ENCODE peak calls at places on chromosomes 6 and 20, in four cellular contexts. One of them, this sample, is unnamed.

GRCh38 chr6:161434331-161434730 is 160.5 kb upstream of the AGPAT4 start:
- DNase-seq in OCI-LY7: no peak
- DNase-seq in PC-3: no peak
- DNase-seq in ovary: no peak
- DNase-seq in this sample: no peak

GRCh38 chr20:57576002-57576401 is 15.1 kb downstream of the PCK1 start:
- DNase-seq in ovary: no peak
- DNase-seq in PC-3: no peak
- DNase-seq in OCI-LY7: no peak
- DNase-seq in this sample: no peak

GRCh38 chr20:2386516-2387179 is 5.9 kb downstream of the TGM6 start:
- DNase-seq in OCI-LY7: no peak
- DNase-seq in ovary: no peak
- DNase-seq in PC-3: no peak
- DNase-seq in this sample: peak; percentile 4

GRCh38 chr6:140636237-140636636 is 1261.8 kb upstream of the CITED2 start:
- DNase-seq in OCI-LY7: no peak
- DNase-seq in PC-3: no peak
- DNase-seq in ovary: no peak
- DNase-seq in this sample: no peak

GRCh38 chr20:58890454-58891075 is 38.0 kb downstream of the GNAS start:
- DNase-seq in PC-3: peak; percentile 71
- DNase-seq in OCI-LY7: peak; percentile 85
- DNase-seq in ovary: peak; percentile 91
- DNase-seq in this sample: no peak

GRCh38 chr20:36273414-36274247 is 32.5 kb upstream of the DLGAP4 start:
- DNase-seq in PC-3: peak; percentile 66
- DNase-seq in ovary: no peak
- DNase-seq in OCI-LY7: peak; percentile 49
- DNase-seq in this sample: no peak

GRCh38 chr6:158759966-158760617 is 59.1 kb downstream of the EZR start:
- DNase-seq in OCI-LY7: no peak
- DNase-seq in ovary: no peak
- DNase-seq in PC-3: no peak
- DNase-seq in this sample: no peak

GRCh38 chr20:2932497-2932896 is 59.2 kb downstream of the PTPRA start:
- DNase-seq in ovary: no peak
- DNase-seq in OCI-LY7: no peak
- DNase-seq in PC-3: no peak
- DNase-seq in this sample: no peak

GRCh38 chr20:53948383-53949318 is 121.7 kb downstream of the BCAS1 start:
- DNase-seq in ovary: no peak
- DNase-seq in PC-3: no peak
- DNase-seq in OCI-LY7: no peak
- DNase-seq in this sample: no peak

DNA sequence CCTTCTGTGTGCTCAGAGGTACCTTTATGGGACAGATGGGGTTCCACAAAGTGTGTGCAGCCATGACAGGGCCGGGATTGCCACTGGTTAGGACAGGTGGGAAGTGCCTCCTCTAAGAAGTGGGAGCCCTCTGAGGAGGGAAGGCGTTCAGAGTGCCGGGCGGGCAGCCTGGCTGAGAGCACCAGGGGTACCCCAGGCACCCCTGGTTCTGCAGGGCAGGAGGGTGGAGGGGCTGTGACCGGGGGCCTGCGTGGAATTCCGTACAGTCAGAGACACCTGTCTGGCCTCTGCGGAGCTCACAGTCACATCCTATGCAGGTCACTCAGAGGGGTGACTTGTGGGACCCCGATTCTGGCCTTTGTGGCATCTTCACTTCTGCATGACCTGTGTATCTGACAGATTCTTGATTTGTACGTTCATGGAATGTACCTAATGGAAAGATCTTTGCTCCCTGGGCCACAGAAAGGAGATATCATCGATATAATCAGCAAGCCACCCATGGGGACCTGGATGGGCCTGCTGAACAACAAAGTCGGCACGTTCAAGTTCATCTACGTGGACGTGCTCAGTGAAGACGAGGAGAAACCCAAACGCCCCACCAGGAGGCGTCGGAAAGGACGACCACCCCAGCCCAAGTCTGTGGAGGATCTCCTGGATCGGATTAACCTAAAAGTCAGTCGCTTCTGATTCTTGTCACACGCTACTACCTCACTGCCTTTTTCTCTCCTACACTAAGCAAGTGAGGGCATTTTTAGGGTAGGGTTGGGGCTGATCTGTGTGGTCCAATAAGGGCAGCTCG is 190.9 kb downstream of the SASH1 start:
- DNase-seq in OCI-LY7: no peak
- DNase-seq in PC-3: no peak
- DNase-seq in ovary: no peak
- DNase-seq in this sample: no peak
- H3K36me3 ChIP-seq in OCI-LY7: no peaks in the 10 kb centered on the region
- H3K36me3 ChIP-seq in PC-3: no peaks in the 10 kb centered on the region
- H3K36me3 ChIP-seq in ovary: no peaks in the 10 kb centered on the region
- H3K36me3 ChIP-seq in this sample: peaks cover 22% of the 10 kb centered on the region

GRCh38 chr6:32406197-32406596 is 784 bp downstream of the BTNL2 start:
- DNase-seq in PC-3: no peak
- DNase-seq in ovary: no peak
- DNase-seq in OCI-LY7: no peak
- DNase-seq in this sample: no peak

GRCh38 chr6:32410906-32411305 is 3.9 kb upstream of the BTNL2 start:
- DNase-seq in PC-3: no peak
- DNase-seq in OCI-LY7: no peak
- DNase-seq in ovary: no peak
- DNase-seq in this sample: no peak

GRCh38 chr6:32405656-32406055 is 1.3 kb downstream of the BTNL2 start:
- DNase-seq in OCI-LY7: no peak
- DNase-seq in PC-3: no peak
- DNase-seq in ovary: no peak
- DNase-seq in this sample: no peak

GRCh38 chr6:32402812-32403211 is 4.2 kb downstream of the BTNL2 start:
- DNase-seq in OCI-LY7: no peak
- DNase-seq in PC-3: no peak
- DNase-seq in ovary: no peak
- DNase-seq in this sample: no peak

DNA sequence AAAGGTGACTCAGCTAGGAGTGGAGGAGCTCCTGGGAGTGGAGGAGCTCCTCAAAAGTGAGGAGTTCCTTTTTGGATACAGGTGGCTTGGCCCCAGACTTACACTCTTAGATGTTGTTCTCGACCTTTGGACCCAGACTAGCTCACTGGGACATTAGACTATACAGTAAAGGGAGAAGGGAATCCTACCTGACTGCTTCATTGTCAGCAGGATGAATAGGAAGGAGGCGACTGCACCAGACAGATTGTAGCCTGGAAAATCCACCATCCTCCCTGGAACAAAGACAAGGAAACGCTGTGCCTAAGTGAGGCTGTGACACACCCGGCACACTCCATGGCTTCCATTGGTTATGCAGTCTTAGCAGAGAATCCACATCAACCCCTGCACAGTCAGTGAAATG is at the start of gene BTNL2:
- DNase-seq in OCI-LY7: no peak
- DNase-seq in ovary: no peak
- DNase-seq in PC-3: no peak
- DNase-seq in this sample: no peak
- H3K4me3 ChIP-seq in OCI-LY7: no peak within 1 kb of the TSS
- H3K4me3 ChIP-seq in ovary: no peak within 1 kb of the TSS
- H3K4me3 ChIP-seq in PC-3: no peak within 1 kb of the TSS
- H3K4me3 ChIP-seq in this sample: no peak within 1 kb of the TSS

GRCh38 chr6:15770347-15771143 is 107.7 kb upstream of the DTNBP1 start:
- DNase-seq in PC-3: peak; percentile 37
- DNase-seq in OCI-LY7: peak; percentile 2
- DNase-seq in ovary: no peak
- DNase-seq in this sample: no peak
- TF ChIP-seq CTCF in PC-3: peak; percentile 34
- TF ChIP-seq CTCF in OCI-LY7: no peak
- TF ChIP-seq CTCF in ovary: no peak
- TF ChIP-seq CTCF in this sample: no peak

GRCh38 chr20:35131953-35132352 is 15.2 kb downstream of the EDEM2 start:
- DNase-seq in ovary: no peak
- DNase-seq in OCI-LY7: no peak
- DNase-seq in PC-3: no peak
- DNase-seq in this sample: no peak
- H3K36me3 ChIP-seq in ovary: no peaks in the 10 kb centered on the region
- H3K36me3 ChIP-seq in OCI-LY7: peaks cover 35% of the 10 kb centered on the region
- H3K36me3 ChIP-seq in PC-3: peaks cover 7% of the 10 kb centered on the region
- H3K36me3 ChIP-seq in this sample: peaks cover 9% of the 10 kb centered on the region

DNA sequence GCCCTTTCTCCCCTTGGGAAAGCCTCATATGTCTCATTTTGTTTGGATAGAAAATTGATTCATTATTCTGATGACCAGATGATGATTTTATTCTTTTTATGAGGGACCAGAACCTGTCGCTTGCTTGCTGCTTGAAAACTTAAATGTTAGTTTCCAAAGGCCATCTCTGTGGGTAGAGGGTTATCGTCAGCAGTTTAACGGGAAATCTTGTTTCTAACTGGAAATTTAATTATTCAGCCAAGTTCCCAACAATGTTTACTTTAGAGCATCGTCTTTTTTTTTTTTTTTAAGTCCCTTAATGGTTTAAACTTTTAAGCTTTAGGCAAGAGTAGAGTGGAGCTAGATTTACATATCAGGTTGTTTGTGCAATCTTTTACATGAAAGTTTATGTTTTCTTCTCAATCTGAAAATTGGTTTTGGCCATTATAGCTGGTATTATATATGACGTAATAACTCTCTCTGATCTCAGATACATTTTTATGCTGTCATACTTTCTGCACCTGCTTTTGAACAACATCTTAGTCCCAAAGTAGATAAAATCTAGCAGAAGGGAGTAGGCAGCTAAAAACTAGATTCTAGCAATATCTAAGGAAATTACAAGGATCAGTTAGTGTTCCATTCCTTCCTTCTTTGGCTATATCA is 93.9 kb downstream of the FOXO3 start:
- DNase-seq in PC-3: no peak
- DNase-seq in OCI-LY7: no peak
- DNase-seq in ovary: no peak
- DNase-seq in this sample: no peak
- H3K4me3 ChIP-seq in PC-3: no peak overlapping the region
- H3K4me3 ChIP-seq in OCI-LY7: no peak overlapping the region
- H3K4me3 ChIP-seq in ovary: no peak overlapping the region
- H3K4me3 ChIP-seq in this sample: no peak overlapping the region

GRCh38 chr6:81589465-81590313 is 162.8 kb downstream of the TENT5A start:
- DNase-seq in ovary: no peak
- DNase-seq in PC-3: peak; percentile 17
- DNase-seq in OCI-LY7: no peak
- DNase-seq in this sample: no peak
- TF ChIP-seq CTCF in ovary: no peak
- TF ChIP-seq CTCF in PC-3: peak; percentile 43
- TF ChIP-seq CTCF in OCI-LY7: no peak
- TF ChIP-seq CTCF in this sample: no peak

DNA sequence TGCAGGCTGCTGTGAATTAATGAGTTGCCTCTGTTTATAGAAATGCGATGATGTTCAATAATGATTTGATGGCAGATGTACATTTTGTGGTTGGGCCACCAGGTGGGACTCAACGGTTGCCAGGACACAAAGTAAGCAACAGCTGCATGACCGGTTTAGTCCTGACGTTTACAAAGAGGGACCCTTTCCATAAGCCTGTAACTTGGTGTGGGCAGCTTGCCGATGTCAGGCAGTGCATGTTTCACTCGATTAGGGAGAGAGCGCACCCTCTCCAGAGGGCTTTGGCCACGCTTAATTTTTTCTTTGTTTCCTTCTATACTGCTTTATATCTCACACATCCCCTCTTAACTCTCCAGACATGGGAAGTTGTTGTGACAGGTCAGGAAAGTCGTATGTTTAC is 1.4 kb downstream of the BTBD3 start:
- DNase-seq in OCI-LY7: no peak
- DNase-seq in PC-3: no peak
- DNase-seq in ovary: no peak
- DNase-seq in this sample: no peak
- H3K36me3 ChIP-seq in OCI-LY7: no peaks in the 10 kb centered on the region
- H3K36me3 ChIP-seq in PC-3: peaks cover 21% of the 10 kb centered on the region
- H3K36me3 ChIP-seq in ovary: no peaks in the 10 kb centered on the region
- H3K36me3 ChIP-seq in this sample: peaks cover 5% of the 10 kb centered on the region

GRCh38 chr6:43625393-43625992 is 3.6 kb downstream of the GTPBP2 start:
- DNase-seq in ovary: no peak
- DNase-seq in OCI-LY7: no peak
- DNase-seq in PC-3: no peak
- DNase-seq in this sample: no peak
- H3K4me3 ChIP-seq in ovary: no peak overlapping the region
- H3K4me3 ChIP-seq in OCI-LY7: no peak overlapping the region
- H3K4me3 ChIP-seq in PC-3: no peak overlapping the region
- H3K4me3 ChIP-seq in this sample: no peak overlapping the region

DNA sequence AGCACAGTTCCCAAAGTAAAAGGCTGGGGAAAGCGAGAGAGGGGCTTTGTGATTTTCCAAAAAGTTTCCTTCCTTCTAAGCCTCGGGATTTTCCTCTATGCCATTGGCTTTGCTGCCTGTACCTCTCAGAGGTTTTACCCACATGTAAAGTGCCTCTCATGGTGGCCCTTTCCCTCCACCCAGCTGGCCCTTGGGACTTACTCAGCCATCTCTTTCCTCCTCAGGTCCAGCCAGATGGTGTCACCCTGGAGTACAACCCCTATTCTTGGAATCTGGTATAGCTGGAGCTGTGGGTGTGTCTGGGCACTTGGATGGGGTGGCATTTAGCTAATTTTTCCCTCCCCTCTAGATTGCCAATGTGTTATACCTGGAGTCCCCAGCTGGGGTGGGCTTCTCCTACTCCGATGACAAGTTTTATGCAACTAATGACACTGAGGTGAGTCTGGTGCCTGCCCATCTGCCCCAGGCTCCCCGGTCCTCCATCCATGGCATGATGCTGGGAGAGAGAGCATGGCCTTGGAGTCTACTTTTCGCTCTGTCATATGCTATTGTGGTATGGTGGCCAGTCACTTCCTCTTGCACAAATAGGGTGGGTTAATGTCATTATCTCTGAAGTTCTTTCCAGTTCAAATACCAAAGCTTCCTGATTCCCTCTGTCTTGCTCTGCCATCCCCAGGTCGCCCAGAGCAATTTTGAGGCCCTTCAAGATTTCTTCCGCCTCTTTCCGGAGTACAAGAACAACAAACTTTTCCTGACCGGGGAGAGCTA is 1.1 kb downstream of the CTSA start:
- DNase-seq in PC-3: peak; percentile 55
- DNase-seq in OCI-LY7: no peak
- DNase-seq in ovary: no peak
- DNase-seq in this sample: no peak
- TF ChIP-seq CTCF in PC-3: peak; percentile 57
- TF ChIP-seq CTCF in OCI-LY7: no peak
- TF ChIP-seq CTCF in ovary: no peak
- TF ChIP-seq CTCF in this sample: peak; percentile 43

This sample was measured in BJ.